ENCODE peak calls at places on chromosomes 6 and 20, in five cellular contexts. L, M, Q, A and Y are unnamed samples.
A peak's percentile ranks its signal among the peaks of the same experiment; 100 is the strongest.

GRCh38 chr6:37696841-37697735 is 595 bp downstream of the MDGA1 start:
- DNase-seq in L (no peak), Q (peak; percentile 64), M (no peak), A (peak; percentile 31), Y (no peak)

GRCh38 chr6:134132494-134133141 is 80.2 kb upstream of the SLC2A12 start:
- DNase-seq in Q (no peak), M (no peak), L (no peak), A (no peak), Y (no peak)

GRCh38 chr6:70669133-70669532 is 1.4 kb downstream of the SMAP1 start:
- DNase-seq in M (no peak), A (no peak), Q (no peak), L (no peak), Y (no peak)

GRCh38 chr6:1613631-1614447 is 4.1 kb downstream of the FOXC1 start:
- DNase-seq in M (no peak), Q (peak; percentile 81), L (no peak), A (no peak), Y (no peak)

GRCh38 chr6:139625998-139626975 is 251.8 kb upstream of the CITED2 start:
- DNase-seq in Q (no peak), M (no peak), L (no peak), A (peak; percentile 27), Y (no peak)

GRCh38 chr20:46688151-46689081 is 828 bp downstream of the TP53RK start:
- DNase-seq in L (no peak), Q (no peak), M (peak; percentile 55), A (no peak), Y (peak; percentile 80)

GRCh38 chr20:45037050-45037449 is 63.9 kb downstream of the KCNS1 start:
- DNase-seq in Q (no peak), L (no peak), A (peak; percentile 47), M (no peak), Y (no peak)

GRCh38 chr6:90495216-90495817 is 91.6 kb downstream of the MAP3K7 start:
- DNase-seq in A (no peak), M (no peak), L (no peak), Q (no peak), Y (no peak)

GRCh38 chr6:35561113-35561512 is 48.4 kb upstream of the TULP1 start:
- DNase-seq in L (no peak), Q (no peak), M (no peak), A (no peak), Y (no peak)

GRCh38 chr20:57078101-57078500 is 188.3 kb downstream of the BMP7 start:
- DNase-seq in A (no peak), M (no peak), L (no peak), Q (no peak), Y (no peak)
- H3K4me1 ChIP-seq in A (no peaks in the 10 kb centered on the region), M (no peaks in the 10 kb centered on the region), L (no peaks in the 10 kb centered on the region), Q (no peaks in the 10 kb centered on the region), Y (no peaks in the 10 kb centered on the region)

GRCh38 chr6:112036088-112036637 is 17.7 kb upstream of the CCN6 start:
- DNase-seq in Q (no peak), M (no peak), A (no peak), L (no peak), Y (no peak)

GRCh38 chr6:112037783-112038216 is 16.1 kb upstream of the CCN6 start:
- DNase-seq in L (peak; percentile 40), A (peak; percentile 87), Q (no peak), M (peak; percentile 62), Y (peak; percentile 93)

GRCh38 chr6:112034236-112034990 is 19.5 kb upstream of the CCN6 start:
- DNase-seq in A (no peak), L (no peak), M (no peak), Q (no peak), Y (no peak)

GRCh38 chr6:112033824-112034223 is 20.1 kb upstream of the CCN6 start:
- DNase-seq in A (no peak), M (no peak), L (no peak), Q (no peak), Y (no peak)

DNA sequence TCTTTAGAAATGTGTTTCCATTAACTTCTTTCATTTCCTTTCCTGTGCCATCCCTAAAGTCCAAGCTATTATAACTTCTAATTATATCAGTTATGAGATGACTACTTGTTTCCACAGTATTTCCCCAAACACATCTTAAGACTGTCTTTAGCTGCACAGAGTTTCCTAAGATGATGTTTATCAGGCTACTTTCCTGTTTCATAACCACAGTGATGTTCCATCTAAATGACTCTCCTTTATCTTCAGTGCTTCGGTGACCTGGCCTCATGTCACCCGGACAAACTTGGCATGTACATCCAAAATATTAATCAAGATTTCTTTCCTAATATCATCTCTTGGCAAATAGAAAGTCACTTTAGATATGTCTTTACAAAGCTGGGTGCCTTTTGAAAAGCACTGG is 18.5 kb upstream of the CCN6 start:
- DNase-seq in Q (no peak), M (peak; percentile 35), A (no peak), L (no peak), Y (peak; percentile 79)
- H3K27ac ChIP-seq in Q (no peak overlapping the region), M (no peak overlapping the region), A (peak overlapping the region; percentile 93), L (peak overlapping the region; percentile 42), Y (peak overlapping the region; percentile 59)

GRCh38 chr6:21593927-21594421 is 423 bp downstream of the SOX4 start:
- DNase-seq in A (peak; percentile 30), Q (no peak), M (peak; percentile 48), L (peak; percentile 41), Y (no peak)

GRCh38 chr6:21595265-21595950 is 1.9 kb downstream of the SOX4 start:
- DNase-seq in Q (no peak), M (peak; percentile 28), A (peak; percentile 51), L (peak; percentile 45), Y (peak; percentile 71)

GRCh38 chr6:21594427-21595264 is 1.1 kb downstream of the SOX4 start:
- DNase-seq in L (peak; percentile 60), M (peak; percentile 69), Q (no peak), A (peak; percentile 59), Y (peak; percentile 81)

GRCh38 chr6:21592953-21593352 is 598 bp upstream of the SOX4 start:
- DNase-seq in L (no peak), A (no peak), M (no peak), Q (no peak), Y (no peak)

DNA sequence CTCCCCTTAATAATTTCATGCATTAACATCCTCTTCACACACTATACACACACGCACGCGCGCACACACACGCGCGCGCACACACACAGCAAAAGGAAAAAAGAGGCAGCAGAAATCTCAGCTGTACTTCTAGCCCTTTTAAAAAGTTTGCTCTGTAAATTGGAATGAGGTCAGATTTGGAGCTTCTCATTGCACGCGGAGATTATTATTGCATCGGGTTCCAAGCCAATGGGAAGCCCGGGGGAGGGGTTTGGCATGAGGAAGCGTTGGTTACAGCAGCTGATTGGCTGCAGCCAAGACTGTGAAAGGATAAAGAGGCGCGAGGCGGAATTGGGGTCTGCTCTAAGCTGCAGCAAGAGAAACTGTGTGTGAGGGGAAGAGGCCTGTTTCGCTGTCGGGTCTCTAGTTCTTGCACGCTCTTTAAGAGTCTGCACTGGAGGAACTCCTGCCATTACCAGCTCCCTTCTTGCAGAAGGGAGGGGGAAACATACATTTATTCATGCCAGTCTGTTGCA is at the start of gene SOX4:
- DNase-seq in Q (peak; percentile 91), A (peak; percentile 94), M (peak; percentile 95), L (peak; percentile 95), Y (peak; percentile 96)
- TF ChIP-seq POLR2A in Q (peak; percentile 100), A (peak; percentile 85), M (peak; percentile 77), L (peak; percentile 94), Y (peak; percentile 31)

GRCh38 chr6:168041928-168042327 is 37.1 kb downstream of the FRMD1 start:
- DNase-seq in A (peak; percentile 5), Q (peak; percentile 41), M (no peak), L (no peak), Y (peak; percentile 60)
- H3K4me1 ChIP-seq in A (peaks cover 12% of the 10 kb centered on the region), Q (no peaks in the 10 kb centered on the region), M (no peaks in the 10 kb centered on the region), L (no peaks in the 10 kb centered on the region), Y (no peaks in the 10 kb centered on the region)

GRCh38 chr6:42336431-42336830 is 115.3 kb downstream of the TRERF1 start:
- DNase-seq in L (no peak), A (no peak), M (no peak), Q (no peak), Y (no peak)

GRCh38 chr6:42338573-42339218 is 113.0 kb downstream of the TRERF1 start:
- DNase-seq in L (no peak), A (no peak), M (peak; percentile 38), Q (no peak), Y (no peak)

GRCh38 chr6:42335896-42336295 is 115.8 kb downstream of the TRERF1 start:
- DNase-seq in A (no peak), L (no peak), Q (no peak), M (no peak), Y (no peak)

GRCh38 chr6:42339991-42340401 is 111.7 kb downstream of the TRERF1 start:
- DNase-seq in L (no peak), M (no peak), Q (no peak), A (no peak), Y (no peak)

DNA sequence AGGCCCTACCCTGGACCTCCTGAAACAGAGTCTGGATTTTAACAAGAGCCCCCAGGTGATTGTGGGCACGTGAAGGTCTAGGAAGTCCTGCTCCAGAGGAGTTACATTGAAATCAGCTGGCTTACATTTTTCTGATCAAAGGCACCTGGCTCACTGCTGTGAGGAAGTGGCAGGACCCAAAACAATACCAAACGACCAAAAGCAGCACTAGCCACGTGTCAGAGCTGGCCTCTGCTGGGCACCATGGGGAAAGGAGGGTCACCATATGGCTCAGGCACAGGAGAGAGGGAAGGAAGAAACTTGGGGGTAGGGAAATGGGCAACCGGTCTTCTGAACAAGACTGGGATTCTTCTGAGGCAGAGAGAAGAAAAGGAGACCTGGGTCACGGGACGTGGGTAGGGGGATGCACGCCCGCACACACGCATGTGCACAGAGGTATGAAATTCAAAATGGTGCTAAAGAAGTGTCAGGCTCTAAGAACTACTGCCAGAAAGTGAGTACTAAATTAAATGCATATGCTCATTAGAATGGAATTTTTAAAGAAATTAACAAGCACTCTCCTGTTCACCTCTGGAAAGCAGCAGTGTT is 113.6 kb downstream of the TRERF1 start:
- DNase-seq in A (no peak), Q (no peak), L (no peak), M (no peak), Y (no peak)
- H3K27ac ChIP-seq in A (no peak overlapping the region), Q (no peak overlapping the region), L (no peak overlapping the region), M (no peak overlapping the region), Y (no peak overlapping the region)

DNA sequence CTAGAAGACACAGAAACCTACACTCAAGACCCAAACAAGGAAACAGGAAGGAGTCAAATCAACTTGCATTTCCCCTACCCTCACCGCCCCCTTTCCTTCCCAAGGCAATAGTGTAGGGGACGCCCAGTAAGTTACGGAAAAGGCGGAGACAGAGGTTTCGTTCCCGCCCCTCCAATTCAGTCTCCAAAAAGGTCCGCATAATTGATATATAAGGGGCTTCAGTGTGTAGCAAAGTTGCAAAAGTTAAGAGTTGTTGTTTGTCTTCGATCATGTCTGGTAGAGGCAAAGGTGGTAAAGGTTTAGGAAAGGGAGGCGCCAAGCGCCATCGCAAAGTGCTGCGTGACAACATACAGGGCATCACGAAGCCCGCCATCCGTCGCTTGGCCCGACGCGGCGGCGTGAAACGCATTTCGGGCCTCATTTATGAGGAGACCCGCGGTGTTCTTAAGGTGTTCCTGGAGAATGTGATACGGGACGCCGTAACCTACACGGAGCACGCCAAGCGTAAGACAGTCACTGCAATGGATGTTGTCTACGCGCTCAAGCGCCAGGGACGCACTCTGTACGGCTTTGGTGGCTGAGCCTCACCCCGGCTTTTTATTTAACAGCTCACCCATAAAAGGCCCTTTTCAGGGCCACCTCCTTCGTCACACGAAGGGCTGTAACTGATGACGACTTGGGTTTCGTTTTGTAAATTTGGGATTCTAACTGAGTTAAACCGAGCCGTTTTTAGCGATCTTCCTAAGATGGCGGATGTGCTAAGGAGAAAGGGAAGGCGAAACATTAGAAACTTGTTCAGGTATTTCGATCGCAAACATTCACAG is 124.6 kb upstream of the BTN3A2 start:
- DNase-seq in M (peak; percentile 69), A (peak; percentile 48), L (peak; percentile 50), Q (peak; percentile 78), Y (peak; percentile 80)
- TF ChIP-seq POLR2A in M (peak; percentile 91), A (peak; percentile 60), L (peak; percentile 92), Q (peak; percentile 100), Y (peak; percentile 63)